ENCODE peak calls at places on chromosomes 2 and 18, in seven cellular contexts. O, I, G, T, D, J and X are unnamed samples. For H3K27me3 and H3K9me3, the result is how much of the 10 kb centered on the place peaks cover.

GRCh38 chr2:98564541-98565164 is 43.7 kb downstream of the COA5 start:
- DNase-seq in G (no peak), O (no peak), I (no peak), J (no peak), D (no peak), T (no peak), X (no peak)

GRCh38 chr2:109454764-109455394 is 158.9 kb downstream of the SEPTIN10 start:
- DNase-seq in I (no peak), O (no peak), J (no peak), T (no peak), G (no peak), D (no peak), X (no peak)

GRCh38 chr2:108106746-108107145 is 120.4 kb downstream of the SLC5A7 start:
- DNase-seq in O (no peak), J (no peak), T (peak), D (no peak), I (no peak), G (no peak), X (no peak)

GRCh38 chr2:171735991-171736710 is 48.9 kb downstream of the DYNC1I2 start:
- DNase-seq in I (no peak), J (no peak), G (no peak), O (no peak), T (no peak), D (no peak), X (no peak)

GRCh38 chr2:28904295-28904694 is 9.8 kb downstream of the WDR43 start:
- DNase-seq in D (no peak), T (no peak), G (no peak), J (no peak), O (no peak), I (no peak), X (no peak)

GRCh38 chr2:174779361-174779928 is 15.2 kb upstream of the CHRNA1 start:
- DNase-seq in D (no peak), G (no peak), I (no peak), T (no peak), J (no peak), O (no peak), X (no peak)

GRCh38 chr2:84678214-84678613 is 161.9 kb downstream of the DNAH6 start:
- DNase-seq in D (no peak), G (no peak), I (no peak), J (no peak), O (no peak), T (no peak), X (no peak)

GRCh38 chr18:31101148-31102019 is 837 bp downstream of the DSC2 start:
- DNase-seq in T (peak), D (peak), J (peak), I (peak), G (no peak), O (peak), X (peak)

GRCh38 chr18:56202567-56203136 is 435.7 kb downstream of the TXNL1 start:
- DNase-seq in I (no peak), O (no peak), J (no peak), T (no peak), D (no peak), G (no peak), X (no peak)

GRCh38 chr2:241803387-241804325 is 5.3 kb upstream of the NEU4 start:
- DNase-seq in O (peak), T (no peak), I (peak), D (peak), G (peak), J (peak), X (peak)

GRCh38 chr18:76484749-76485387 is 10.2 kb downstream of the ZNF516 start:
- DNase-seq in T (no peak), J (no peak), D (no peak), G (no peak), I (no peak), O (no peak), X (no peak)

GRCh38 chr2:143217512-143218136 is 88.4 kb downstream of the ARHGAP15 start:
- DNase-seq in T (no peak), O (no peak), I (no peak), G (no peak), D (no peak), J (no peak), X (no peak)

GRCh38 chr2:104758199-104758620 is 95.7 kb upstream of the POU3F3 start:
- DNase-seq in G (no peak), T (peak), D (no peak), I (peak), O (no peak), J (no peak), X (no peak)

GRCh38 chr2:16152928-16153753 is 212.8 kb downstream of the MYCN start:
- DNase-seq in T (no peak), O (no peak), J (no peak), G (no peak), D (no peak), I (no peak), X (no peak)

GRCh38 chr18:76347341-76347740 is 147.7 kb downstream of the ZNF516 start:
- DNase-seq in O (no peak), J (no peak), D (no peak), I (no peak), G (no peak), T (no peak), X (no peak)

GRCh38 chr2:143489135-143489534 is 359.9 kb downstream of the ARHGAP15 start:
- DNase-seq in D (no peak), T (no peak), O (no peak), I (no peak), G (no peak), J (no peak), X (no peak)

GRCh38 chr2:67006373-67006960 is 390.7 kb upstream of the ETAA1 start:
- DNase-seq in T (no peak), I (no peak), O (no peak), D (no peak), J (no peak), G (no peak), X (no peak)

GRCh38 chr2:222776792-222777191 is 84.0 kb upstream of the ACSL3 start:
- DNase-seq in I (peak), G (no peak), O (peak), J (no peak), D (no peak), T (no peak), X (no peak)

GRCh38 chr2:191679818-191680600 is 2.1 kb downstream of the NABP1 start:
- DNase-seq in T (no peak), I (no peak), G (no peak), J (no peak), O (no peak), D (no peak), X (no peak)

GRCh38 chr18:48018806-48019295 is 88.4 kb upstream of the SMAD2 start:
- DNase-seq in G (no peak), O (no peak), J (no peak), I (no peak), D (no peak), T (no peak), X (no peak)

GRCh38 chr18:9146224-9146623 is 9.6 kb downstream of the ANKRD12 start:
- DNase-seq in O (no peak), J (no peak), I (no peak), T (no peak), G (no peak), D (no peak), X (no peak)

GRCh38 chr2:223734346-223734745 is 103.0 kb downstream of the AP1S3 start:
- DNase-seq in J (no peak), G (no peak), D (no peak), T (no peak), O (no peak), I (no peak), X (no peak)

GRCh38 chr2:19785867-19786266 is 115.9 kb downstream of the TTC32 start:
- DNase-seq in G (no peak), I (no peak), J (no peak), O (no peak), T (no peak), D (no peak), X (no peak)
- H3K27me3 ChIP-seq in G (under half), I (under half), J (under half), O (under half), T (under half), D (under half), X (under half)

DNA sequence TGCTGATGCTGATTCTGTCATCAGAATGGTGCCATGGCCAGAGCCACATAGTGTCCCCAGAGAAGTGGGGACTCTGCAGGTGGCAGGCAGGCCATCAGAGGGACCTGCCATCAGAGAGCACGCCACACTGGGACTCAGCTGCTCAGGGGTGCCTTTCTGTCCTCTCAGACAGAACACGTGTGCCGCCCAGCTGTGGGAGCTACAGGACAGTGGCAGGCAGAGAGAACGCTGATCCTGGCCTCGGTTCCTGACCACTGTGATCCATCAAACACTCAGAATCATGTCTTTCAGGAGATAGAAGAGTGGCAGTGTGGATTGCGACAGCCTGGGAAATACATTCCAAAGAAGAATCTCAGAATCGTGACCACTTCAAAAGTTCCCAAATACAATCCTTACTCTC is 497.2 kb upstream of the SALL3 start:
- DNase-seq in D (no peak), I (no peak), T (no peak), J (no peak), O (no peak), G (no peak), X (no peak)
- H3K9me3 ChIP-seq in D (under half), I (under half), T (under half), J (under half), O (under half), G (under half), X (under half)

DNA sequence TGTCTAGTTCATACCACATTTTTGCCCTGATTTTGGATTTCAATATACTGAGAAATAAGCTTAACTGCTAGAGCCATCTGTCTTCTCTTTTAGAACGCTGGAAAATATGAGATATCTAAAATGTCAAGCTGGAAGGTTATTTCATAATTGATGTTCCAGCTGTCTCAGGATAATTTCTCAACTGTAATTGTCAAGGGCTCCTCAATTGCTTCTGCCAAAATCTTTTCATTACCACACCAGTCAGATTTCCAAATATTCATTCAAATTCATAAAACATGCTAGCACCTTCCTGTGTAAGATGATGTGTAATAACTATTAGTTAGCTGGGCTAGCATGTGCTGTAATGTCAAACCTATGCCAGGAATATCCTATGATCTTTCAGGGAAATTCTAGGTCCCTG is 88.1 kb downstream of the TNFRSF11A start:
- DNase-seq in J (no peak), O (no peak), I (no peak), G (no peak), T (no peak), D (no peak), X (no peak)
- H3K27me3 ChIP-seq in J (under half), O (under half), I (under half), G (under half), T (under half), D (under half), X (under half)

DNA sequence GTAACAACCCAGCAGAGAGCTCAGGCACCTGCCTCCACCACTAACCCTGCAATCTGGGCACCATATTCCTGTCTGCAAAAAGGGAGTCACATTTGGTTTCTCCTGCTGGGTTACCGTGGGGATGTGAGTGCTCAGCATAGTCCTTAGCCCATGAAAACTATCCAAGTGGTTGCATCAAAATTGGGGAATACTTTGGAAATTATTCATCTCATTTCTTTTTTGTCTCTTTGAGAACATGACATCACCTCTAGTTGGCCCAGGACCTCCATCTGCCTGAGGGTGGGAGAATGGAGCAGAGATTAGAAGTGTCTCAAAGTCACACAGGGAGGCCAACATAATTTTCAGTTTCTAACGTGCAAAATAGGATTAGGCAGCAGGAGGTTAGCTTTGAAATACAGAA is 19.3 kb upstream of the SPP2 start:
- DNase-seq in I (no peak), G (no peak), O (no peak), T (no peak), D (no peak), J (no peak), X (no peak)
- H3K9me3 ChIP-seq in I (under half), G (under half), O (under half), T (under half), D (under half), J (under half), X (under half)

DNA sequence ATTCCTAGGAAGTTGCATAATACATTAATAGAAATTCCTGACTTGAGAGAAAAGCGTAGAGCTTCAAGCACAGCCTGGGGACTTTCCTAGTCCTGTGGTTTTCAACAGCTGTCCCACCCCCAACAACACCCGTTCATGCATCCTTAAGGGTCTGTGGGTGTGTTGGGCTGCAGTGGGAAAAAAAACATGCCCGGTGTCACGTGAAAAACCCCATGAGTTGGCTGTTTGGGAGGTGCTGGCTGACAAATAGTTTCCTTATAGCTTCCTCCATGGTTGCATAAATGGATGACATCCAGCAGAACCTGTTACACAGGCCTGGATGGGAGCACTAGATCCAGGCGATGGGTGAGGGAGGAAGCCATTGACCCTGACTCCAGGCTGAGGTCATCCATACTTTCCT is 15.0 kb downstream of the SLC9A4 start:
- DNase-seq in D (no peak), J (no peak), O (peak), T (no peak), G (no peak), I (no peak), X (no peak)
- H3K27me3 ChIP-seq in D (under half), J (under half), O (under half), T (under half), G (under half), I (under half), X (under half)